ENCODE peak calls at places on chromosomes 1 and 21, in four cellular contexts. One of them, this sample, is unnamed.

GRCh38 chr1:10514490-10515235 is 39.9 kb downstream of the PEX14 start:
- DNase-seq in activated T-cell treated with anti-CD3 and anti-CD28 coated beads for 1 hour: no peak
- DNase-seq in head of caudate nucleus: no peak
- DNase-seq in body of pancreas: no peak
- DNase-seq in this sample: no peak

GRCh38 chr1:5840551-5840914 is 151.7 kb downstream of the NPHP4 start:
- DNase-seq in activated T-cell treated with anti-CD3 and anti-CD28 coated beads for 1 hour: no peak
- DNase-seq in head of caudate nucleus: no peak
- DNase-seq in body of pancreas: no peak
- DNase-seq in this sample: no peak

GRCh38 chr1:18794066-18794465 is 65.4 kb downstream of the TAS1R2 start:
- DNase-seq in activated T-cell treated with anti-CD3 and anti-CD28 coated beads for 1 hour: no peak
- DNase-seq in head of caudate nucleus: no peak
- DNase-seq in body of pancreas: no peak
- DNase-seq in this sample: no peak

GRCh38 chr1:198829948-198830347 is 191.1 kb downstream of the PTPRC start:
- DNase-seq in activated T-cell treated with anti-CD3 and anti-CD28 coated beads for 1 hour: no peak
- DNase-seq in head of caudate nucleus: no peak
- DNase-seq in body of pancreas: no peak
- DNase-seq in this sample: no peak

GRCh38 chr1:47434051-47434842 is 3.6 kb upstream of the FOXD2 start:
- DNase-seq in activated T-cell treated with anti-CD3 and anti-CD28 coated beads for 1 hour: no peak
- DNase-seq in head of caudate nucleus: peak; percentile 39
- DNase-seq in body of pancreas: peak; percentile 77
- DNase-seq in this sample: no peak

GRCh38 chr1:109392788-109393580 is 4.7 kb downstream of the SORT1 start:
- DNase-seq in activated T-cell treated with anti-CD3 and anti-CD28 coated beads for 1 hour: no peak
- DNase-seq in head of caudate nucleus: peak; percentile 67
- DNase-seq in body of pancreas: peak; percentile 67
- DNase-seq in this sample: no peak

GRCh38 chr1:240414237-240414636 is 197.7 kb downstream of the GREM2 start:
- DNase-seq in activated T-cell treated with anti-CD3 and anti-CD28 coated beads for 1 hour: no peak
- DNase-seq in head of caudate nucleus: no peak
- DNase-seq in body of pancreas: no peak
- DNase-seq in this sample: no peak

GRCh38 chr1:211811848-211812247 is 18.7 kb downstream of the LPGAT1 start:
- DNase-seq in activated T-cell treated with anti-CD3 and anti-CD28 coated beads for 1 hour: no peak
- DNase-seq in head of caudate nucleus: no peak
- DNase-seq in body of pancreas: no peak
- DNase-seq in this sample: no peak

GRCh38 chr1:63322944-63323865 is 838 bp downstream of the FOXD3 start:
- DNase-seq in activated T-cell treated with anti-CD3 and anti-CD28 coated beads for 1 hour: no peak
- DNase-seq in head of caudate nucleus: no peak
- DNase-seq in body of pancreas: no peak
- DNase-seq in this sample: peak; percentile 62

GRCh38 chr1:154776339-154776605 is 93.8 kb downstream of the KCNN3 start:
- DNase-seq in activated T-cell treated with anti-CD3 and anti-CD28 coated beads for 1 hour: no peak
- DNase-seq in head of caudate nucleus: no peak
- DNase-seq in body of pancreas: no peak
- DNase-seq in this sample: no peak

GRCh38 chr1:26608895-26609294 is 79.3 kb downstream of the RPS6KA1 start:
- DNase-seq in activated T-cell treated with anti-CD3 and anti-CD28 coated beads for 1 hour: no peak
- DNase-seq in head of caudate nucleus: no peak
- DNase-seq in body of pancreas: no peak
- DNase-seq in this sample: no peak

GRCh38 chr21:41659791-41660560 is 106.9 kb downstream of the RIPK4 start:
- DNase-seq in activated T-cell treated with anti-CD3 and anti-CD28 coated beads for 1 hour: no peak
- DNase-seq in head of caudate nucleus: no peak
- DNase-seq in body of pancreas: no peak
- DNase-seq in this sample: no peak

GRCh38 chr1:219128957-219129356 is 44.7 kb upstream of the LYPLAL1 start:
- DNase-seq in activated T-cell treated with anti-CD3 and anti-CD28 coated beads for 1 hour: no peak
- DNase-seq in head of caudate nucleus: no peak
- DNase-seq in body of pancreas: no peak
- DNase-seq in this sample: no peak

GRCh38 chr1:234125283-234125682 is 220.8 kb downstream of the SLC35F3 start:
- DNase-seq in activated T-cell treated with anti-CD3 and anti-CD28 coated beads for 1 hour: no peak
- DNase-seq in head of caudate nucleus: no peak
- DNase-seq in body of pancreas: peak; percentile 16
- DNase-seq in this sample: peak; percentile 2

GRCh38 chr1:17405898-17406759 is 33.3 kb downstream of the RCC2 start:
- DNase-seq in activated T-cell treated with anti-CD3 and anti-CD28 coated beads for 1 hour: peak; percentile 20
- DNase-seq in head of caudate nucleus: peak; percentile 67
- DNase-seq in body of pancreas: peak; percentile 63
- DNase-seq in this sample: peak; percentile 36

GRCh38 chr21:37139902-37140301 is 66.8 kb downstream of the TTC3 start:
- DNase-seq in activated T-cell treated with anti-CD3 and anti-CD28 coated beads for 1 hour: no peak
- DNase-seq in head of caudate nucleus: no peak
- DNase-seq in body of pancreas: no peak
- DNase-seq in this sample: no peak

GRCh38 chr1:54339126-54339525 is 67.1 kb downstream of the SSBP3 start:
- DNase-seq in activated T-cell treated with anti-CD3 and anti-CD28 coated beads for 1 hour: no peak
- DNase-seq in head of caudate nucleus: no peak
- DNase-seq in body of pancreas: no peak
- DNase-seq in this sample: no peak

GRCh38 chr1:37845049-37845646 is 14.2 kb downstream of the MTF1 start:
- DNase-seq in activated T-cell treated with anti-CD3 and anti-CD28 coated beads for 1 hour: no peak
- DNase-seq in head of caudate nucleus: no peak
- DNase-seq in body of pancreas: no peak
- DNase-seq in this sample: no peak

GRCh38 chr1:204337583-204337982 is 22.1 kb downstream of the PLEKHA6 start:
- DNase-seq in activated T-cell treated with anti-CD3 and anti-CD28 coated beads for 1 hour: no peak
- DNase-seq in head of caudate nucleus: no peak
- DNase-seq in body of pancreas: no peak
- DNase-seq in this sample: no peak

GRCh38 chr1:42140191-42140590 is 13.0 kb upstream of the GUCA2B start:
- DNase-seq in activated T-cell treated with anti-CD3 and anti-CD28 coated beads for 1 hour: no peak
- DNase-seq in head of caudate nucleus: no peak
- DNase-seq in body of pancreas: no peak
- DNase-seq in this sample: no peak

GRCh38 chr1:27567931-27568246 is 36.1 kb downstream of the AHDC1 start:
- DNase-seq in activated T-cell treated with anti-CD3 and anti-CD28 coated beads for 1 hour: no peak
- DNase-seq in head of caudate nucleus: no peak
- DNase-seq in body of pancreas: no peak
- DNase-seq in this sample: no peak

GRCh38 chr1:12615916-12616708 is 1.9 kb downstream of the DHRS3 start:
- DNase-seq in activated T-cell treated with anti-CD3 and anti-CD28 coated beads for 1 hour: no peak
- DNase-seq in head of caudate nucleus: no peak
- DNase-seq in body of pancreas: peak; percentile 87
- DNase-seq in this sample: no peak

GRCh38 chr1:74512516-74512915 is at the start of gene LRRC53:
- DNase-seq in activated T-cell treated with anti-CD3 and anti-CD28 coated beads for 1 hour: no peak
- DNase-seq in head of caudate nucleus: no peak
- DNase-seq in body of pancreas: no peak
- DNase-seq in this sample: no peak

GRCh38 chr1:6490181-6491075 is 1.0 kb downstream of the PLEKHG5 start:
- DNase-seq in activated T-cell treated with anti-CD3 and anti-CD28 coated beads for 1 hour: peak; percentile 30
- DNase-seq in head of caudate nucleus: peak; percentile 48
- DNase-seq in body of pancreas: peak; percentile 81
- DNase-seq in this sample: peak; percentile 23

GRCh38 chr1:150365945-150366344 is 2.0 kb downstream of the RPRD2 start:
- DNase-seq in activated T-cell treated with anti-CD3 and anti-CD28 coated beads for 1 hour: no peak
- DNase-seq in head of caudate nucleus: no peak
- DNase-seq in body of pancreas: no peak
- DNase-seq in this sample: no peak

GRCh38 chr1:69077633-69078032 is 490.1 kb upstream of the LRRC7 start:
- DNase-seq in activated T-cell treated with anti-CD3 and anti-CD28 coated beads for 1 hour: no peak
- DNase-seq in head of caudate nucleus: no peak
- DNase-seq in body of pancreas: no peak
- DNase-seq in this sample: no peak

GRCh38 chr1:169133801-169134558 is 27.5 kb downstream of the ATP1B1 start:
- DNase-seq in activated T-cell treated with anti-CD3 and anti-CD28 coated beads for 1 hour: no peak
- DNase-seq in head of caudate nucleus: no peak
- DNase-seq in body of pancreas: no peak
- DNase-seq in this sample: no peak

GRCh38 chr1:11918779-11919519 is 7.3 kb downstream of the KIAA2013 start:
- DNase-seq in activated T-cell treated with anti-CD3 and anti-CD28 coated beads for 1 hour: no peak
- DNase-seq in head of caudate nucleus: no peak
- DNase-seq in body of pancreas: peak; percentile 80
- DNase-seq in this sample: no peak